ENCODE peak calls at places on chromosomes 11 and 22, in eight cellular contexts. One of them, this sample, is unnamed. For H3K36me3, the result is how much of the 10 kb centered on the place peaks cover.

GRCh38 chr22:29977107-29977506 is 94.1 kb downstream of the MTMR3 start:
- DNase-seq in spleen: no peak
- DNase-seq in adrenal gland: no peak
- DNase-seq in lung: no peak
- DNase-seq in kidney: no peak
- DNase-seq in Panc1: no peak
- DNase-seq in fibroblast of lung: no peak
- DNase-seq in IMR-90: no peak
- DNase-seq in this sample: no peak

GRCh38 chr11:67401495-67402191 is at the start of gene PPP1CA:
- DNase-seq in spleen: peak
- DNase-seq in adrenal gland: peak
- DNase-seq in lung: peak
- DNase-seq in kidney: peak
- DNase-seq in Panc1: peak
- DNase-seq in fibroblast of lung: peak
- DNase-seq in IMR-90: peak
- DNase-seq in this sample: peak

GRCh38 chr11:19650929-19651487 is 61.6 kb upstream of the NAV2 start:
- DNase-seq in spleen: no peak
- DNase-seq in adrenal gland: no peak
- DNase-seq in lung: no peak
- DNase-seq in kidney: no peak
- DNase-seq in Panc1: no peak
- DNase-seq in fibroblast of lung: no peak
- DNase-seq in IMR-90: no peak
- DNase-seq in this sample: no peak

GRCh38 chr11:79236541-79236971 is 204.3 kb downstream of the TENM4 start:
- DNase-seq in spleen: no peak
- DNase-seq in adrenal gland: no peak
- DNase-seq in lung: no peak
- DNase-seq in kidney: no peak
- DNase-seq in Panc1: no peak
- DNase-seq in fibroblast of lung: peak
- DNase-seq in IMR-90: peak
- DNase-seq in this sample: no peak

GRCh38 chr22:46119729-46120419 is 30.5 kb upstream of the PPARA start:
- DNase-seq in spleen: no peak
- DNase-seq in adrenal gland: peak
- DNase-seq in lung: no peak
- DNase-seq in kidney: peak
- DNase-seq in Panc1: no peak
- DNase-seq in fibroblast of lung: peak
- DNase-seq in IMR-90: peak
- DNase-seq in this sample: no peak

GRCh38 chr22:40116496-40117200 is 61.1 kb upstream of the TNRC6B start:
- DNase-seq in spleen: no peak
- DNase-seq in adrenal gland: no peak
- DNase-seq in lung: no peak
- DNase-seq in kidney: no peak
- DNase-seq in Panc1: no peak
- DNase-seq in fibroblast of lung: no peak
- DNase-seq in IMR-90: no peak
- DNase-seq in this sample: no peak

GRCh38 chr11:69007978-69008381 is 5.1 kb downstream of the MRGPRF start:
- DNase-seq in spleen: peak
- DNase-seq in adrenal gland: no peak
- DNase-seq in lung: no peak
- DNase-seq in kidney: peak
- DNase-seq in Panc1: no peak
- DNase-seq in fibroblast of lung: peak
- DNase-seq in IMR-90: peak
- DNase-seq in this sample: no peak

GRCh38 chr11:128451651-128452470 is 135.5 kb downstream of the ETS1 start:
- DNase-seq in spleen: peak
- DNase-seq in adrenal gland: peak
- DNase-seq in lung: peak
- DNase-seq in kidney: peak
- DNase-seq in Panc1: no peak
- DNase-seq in fibroblast of lung: peak
- DNase-seq in IMR-90: peak
- DNase-seq in this sample: no peak

GRCh38 chr22:24066872-24067271 is 55.8 kb downstream of the CABIN1 start:
- DNase-seq in spleen: no peak
- DNase-seq in adrenal gland: no peak
- DNase-seq in lung: no peak
- DNase-seq in kidney: peak
- DNase-seq in Panc1: no peak
- DNase-seq in fibroblast of lung: no peak
- DNase-seq in IMR-90: no peak
- DNase-seq in this sample: no peak

GRCh38 chr11:16603890-16604783 is 134.3 kb upstream of the C11orf58 start:
- DNase-seq in spleen: peak
- DNase-seq in adrenal gland: peak
- DNase-seq in lung: no peak
- DNase-seq in kidney: peak
- DNase-seq in Panc1: no peak
- DNase-seq in fibroblast of lung: peak
- DNase-seq in IMR-90: peak
- DNase-seq in this sample: peak

GRCh38 chr11:64120951-64121569 is 44.9 kb downstream of the MACROD1 start:
- DNase-seq in spleen: no peak
- DNase-seq in adrenal gland: no peak
- DNase-seq in lung: no peak
- DNase-seq in kidney: no peak
- DNase-seq in Panc1: no peak
- DNase-seq in fibroblast of lung: peak
- DNase-seq in IMR-90: peak
- DNase-seq in this sample: no peak

GRCh38 chr11:32615422-32615821 is 31.8 kb downstream of the EIF3M start:
- DNase-seq in spleen: no peak
- DNase-seq in adrenal gland: no peak
- DNase-seq in lung: no peak
- DNase-seq in kidney: no peak
- DNase-seq in Panc1: no peak
- DNase-seq in fibroblast of lung: no peak
- DNase-seq in IMR-90: no peak
- DNase-seq in this sample: no peak

GRCh38 chr11:64276653-64277431 is 7.6 kb downstream of the BAD start:
- DNase-seq in spleen: no peak
- DNase-seq in adrenal gland: no peak
- DNase-seq in lung: no peak
- DNase-seq in kidney: no peak
- DNase-seq in Panc1: no peak
- DNase-seq in fibroblast of lung: peak
- DNase-seq in IMR-90: no peak
- DNase-seq in this sample: peak

GRCh38 chr11:44570411-44571155 is 5.1 kb downstream of the CD82 start:
- DNase-seq in spleen: peak
- DNase-seq in adrenal gland: no peak
- DNase-seq in lung: no peak
- DNase-seq in kidney: no peak
- DNase-seq in Panc1: no peak
- DNase-seq in fibroblast of lung: no peak
- DNase-seq in IMR-90: no peak
- DNase-seq in this sample: no peak

GRCh38 chr11:118485273-118485672 is 42.0 kb upstream of the TTC36 start:
- DNase-seq in spleen: no peak
- DNase-seq in adrenal gland: no peak
- DNase-seq in lung: no peak
- DNase-seq in kidney: no peak
- DNase-seq in Panc1: no peak
- DNase-seq in fibroblast of lung: no peak
- DNase-seq in IMR-90: no peak
- DNase-seq in this sample: no peak
- TF ChIP-seq CTCF in spleen: no peak
- TF ChIP-seq CTCF in adrenal gland: no peak
- TF ChIP-seq CTCF in lung: no peak
- TF ChIP-seq CTCF in kidney: no peak
- TF ChIP-seq CTCF in Panc1: no peak
- TF ChIP-seq CTCF in fibroblast of lung: no peak
- TF ChIP-seq CTCF in IMR-90: no peak
- TF ChIP-seq CTCF in this sample: peak

GRCh38 chr22:42086051-42086450 is 4.5 kb downstream of the NDUFA6 start:
- DNase-seq in spleen: no peak
- DNase-seq in adrenal gland: no peak
- DNase-seq in lung: no peak
- DNase-seq in kidney: no peak
- DNase-seq in Panc1: no peak
- DNase-seq in fibroblast of lung: no peak
- DNase-seq in IMR-90: no peak
- DNase-seq in this sample: no peak
- H3K36me3 ChIP-seq in spleen: half or more
- H3K36me3 ChIP-seq in adrenal gland: half or more
- H3K36me3 ChIP-seq in lung: under half
- H3K36me3 ChIP-seq in kidney: half or more
- H3K36me3 ChIP-seq in Panc1: under half
- H3K36me3 ChIP-seq in fibroblast of lung: under half
- H3K36me3 ChIP-seq in IMR-90: under half
- H3K36me3 ChIP-seq in this sample: under half

DNA sequence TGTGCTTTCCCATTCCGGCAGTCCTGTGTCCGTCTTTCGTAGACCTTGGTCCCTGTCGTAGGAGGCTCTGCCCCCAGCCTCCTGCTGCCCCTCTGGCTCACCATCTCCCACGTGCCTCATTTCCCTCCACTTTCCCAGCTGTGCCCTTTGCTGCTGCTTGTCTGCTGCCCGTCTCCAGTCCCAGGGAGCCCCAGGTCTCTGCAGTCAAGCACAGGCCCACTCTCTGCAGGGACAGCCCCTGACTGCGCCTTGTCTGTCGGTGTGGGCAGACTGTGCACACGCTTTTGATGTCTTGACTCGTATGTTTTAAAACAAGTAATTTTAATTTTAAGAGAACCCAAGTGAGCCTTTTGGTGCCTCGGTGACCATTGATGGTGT is 12.4 kb downstream of the DGCR8 start:
- DNase-seq in spleen: peak
- DNase-seq in adrenal gland: no peak
- DNase-seq in lung: no peak
- DNase-seq in kidney: peak
- DNase-seq in Panc1: no peak
- DNase-seq in fibroblast of lung: no peak
- DNase-seq in IMR-90: no peak
- DNase-seq in this sample: no peak
- TF ChIP-seq CTCF in spleen: no peak
- TF ChIP-seq CTCF in adrenal gland: no peak
- TF ChIP-seq CTCF in lung: no peak
- TF ChIP-seq CTCF in kidney: no peak
- TF ChIP-seq CTCF in Panc1: no peak
- TF ChIP-seq CTCF in fibroblast of lung: no peak
- TF ChIP-seq CTCF in IMR-90: no peak
- TF ChIP-seq CTCF in this sample: no peak

DNA sequence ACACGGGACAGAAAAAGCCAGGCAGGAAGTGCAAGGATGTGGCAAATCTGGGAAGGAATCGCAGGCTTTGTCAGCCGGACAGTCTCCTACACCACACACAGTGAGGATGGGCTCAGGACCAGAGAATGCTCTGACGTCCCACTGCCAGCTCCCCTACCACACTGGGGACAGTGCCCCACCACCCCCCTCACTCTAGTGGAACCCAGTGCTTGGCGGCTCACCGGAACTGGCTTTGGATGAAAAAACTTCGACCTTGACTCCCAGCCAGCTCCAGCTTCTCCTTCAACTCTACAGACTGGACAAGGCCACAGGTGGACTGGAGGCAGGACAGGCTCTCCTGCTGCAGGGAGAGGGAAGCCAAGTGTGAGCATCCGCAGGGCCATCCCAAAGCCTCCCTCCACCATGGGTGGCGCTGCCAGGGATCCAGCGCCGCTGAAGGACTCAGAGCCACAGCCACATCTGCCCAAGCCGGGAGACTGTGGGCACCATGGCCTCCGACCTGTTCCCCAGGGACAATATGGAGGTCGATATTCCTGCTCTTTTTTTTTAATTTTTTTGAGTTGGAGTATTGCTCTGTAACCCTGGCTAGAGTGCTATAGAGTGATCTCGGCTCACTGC is 24.0 kb downstream of the SERHL2 start:
- DNase-seq in spleen: no peak
- DNase-seq in adrenal gland: peak
- DNase-seq in lung: no peak
- DNase-seq in kidney: peak
- DNase-seq in Panc1: no peak
- DNase-seq in fibroblast of lung: no peak
- DNase-seq in IMR-90: no peak
- DNase-seq in this sample: no peak
- H3K36me3 ChIP-seq in spleen: half or more
- H3K36me3 ChIP-seq in adrenal gland: under half
- H3K36me3 ChIP-seq in lung: under half
- H3K36me3 ChIP-seq in kidney: under half
- H3K36me3 ChIP-seq in Panc1: under half
- H3K36me3 ChIP-seq in fibroblast of lung: under half
- H3K36me3 ChIP-seq in IMR-90: under half
- H3K36me3 ChIP-seq in this sample: under half

GRCh38 chr11:12914401-12914912 is 94.7 kb upstream of the RASSF10 start:
- DNase-seq in spleen: no peak
- DNase-seq in adrenal gland: no peak
- DNase-seq in lung: no peak
- DNase-seq in kidney: peak
- DNase-seq in Panc1: no peak
- DNase-seq in fibroblast of lung: peak
- DNase-seq in IMR-90: peak
- DNase-seq in this sample: no peak
- TF ChIP-seq CTCF in spleen: no peak
- TF ChIP-seq CTCF in adrenal gland: peak
- TF ChIP-seq CTCF in lung: no peak
- TF ChIP-seq CTCF in kidney: peak
- TF ChIP-seq CTCF in Panc1: peak
- TF ChIP-seq CTCF in fibroblast of lung: peak
- TF ChIP-seq CTCF in IMR-90: peak
- TF ChIP-seq CTCF in this sample: peak

GRCh38 chr22:17743661-17744411 is 30.4 kb downstream of the BID start:
- DNase-seq in spleen: peak
- DNase-seq in adrenal gland: no peak
- DNase-seq in lung: no peak
- DNase-seq in kidney: no peak
- DNase-seq in Panc1: no peak
- DNase-seq in fibroblast of lung: no peak
- DNase-seq in IMR-90: no peak
- DNase-seq in this sample: no peak
- H3K36me3 ChIP-seq in spleen: half or more
- H3K36me3 ChIP-seq in adrenal gland: under half
- H3K36me3 ChIP-seq in lung: under half
- H3K36me3 ChIP-seq in kidney: under half
- H3K36me3 ChIP-seq in Panc1: under half
- H3K36me3 ChIP-seq in fibroblast of lung: under half
- H3K36me3 ChIP-seq in IMR-90: under half
- H3K36me3 ChIP-seq in this sample: under half

GRCh38 chr11:65425105-65425970 is 2.7 kb downstream of the NEAT1 start:
- DNase-seq in spleen: peak
- DNase-seq in adrenal gland: peak
- DNase-seq in lung: no peak
- DNase-seq in kidney: peak
- DNase-seq in Panc1: no peak
- DNase-seq in fibroblast of lung: peak
- DNase-seq in IMR-90: peak
- DNase-seq in this sample: peak
- TF ChIP-seq CTCF in spleen: peak
- TF ChIP-seq CTCF in adrenal gland: peak
- TF ChIP-seq CTCF in lung: no peak
- TF ChIP-seq CTCF in kidney: no peak
- TF ChIP-seq CTCF in Panc1: no peak
- TF ChIP-seq CTCF in fibroblast of lung: peak
- TF ChIP-seq CTCF in IMR-90: no peak
- TF ChIP-seq CTCF in this sample: peak

GRCh38 chr11:87397250-87397649 is 359.5 kb downstream of the TMEM135 start:
- DNase-seq in spleen: no peak
- DNase-seq in adrenal gland: no peak
- DNase-seq in lung: no peak
- DNase-seq in kidney: no peak
- DNase-seq in Panc1: no peak
- DNase-seq in fibroblast of lung: no peak
- DNase-seq in IMR-90: no peak
- DNase-seq in this sample: no peak
- H3K36me3 ChIP-seq in spleen: under half
- H3K36me3 ChIP-seq in adrenal gland: under half
- H3K36me3 ChIP-seq in lung: under half
- H3K36me3 ChIP-seq in kidney: under half
- H3K36me3 ChIP-seq in Panc1: under half
- H3K36me3 ChIP-seq in fibroblast of lung: under half
- H3K36me3 ChIP-seq in IMR-90: under half
- H3K36me3 ChIP-seq in this sample: under half

This sample was measured in PC-9.